ENCODE peak calls at places on chromosomes 7 and 10, in six cellular contexts. One of them, this sample, is unnamed. For H3K27me3, the result is how much of the 10 kb centered on the place peaks cover.

GRCh38 chr10:58440484-58440883 is 55.3 kb downstream of the TFAM start:
- DNase-seq in PC-9: no peak
- DNase-seq in RWPE2: no peak
- DNase-seq in upper lobe of right lung: no peak
- DNase-seq in adrenal gland: no peak
- DNase-seq in left ventricle myocardium inferior: no peak
- DNase-seq in this sample: no peak

GRCh38 chr10:104028823-104029527 is 56.7 kb downstream of the COL17A1 start:
- DNase-seq in RWPE2: no peak
- DNase-seq in left ventricle myocardium inferior: no peak
- DNase-seq in PC-9: no peak
- DNase-seq in adrenal gland: no peak
- DNase-seq in upper lobe of right lung: no peak
- DNase-seq in this sample: no peak

GRCh38 chr10:127776816-127777215 is 39.8 kb downstream of the FOXI2 start:
- DNase-seq in left ventricle myocardium inferior: no peak
- DNase-seq in adrenal gland: no peak
- DNase-seq in PC-9: no peak
- DNase-seq in upper lobe of right lung: no peak
- DNase-seq in RWPE2: no peak
- DNase-seq in this sample: no peak

GRCh38 chr10:131852823-131853609 is 47.8 kb upstream of the PPP2R2D start:
- DNase-seq in adrenal gland: peak
- DNase-seq in left ventricle myocardium inferior: no peak
- DNase-seq in RWPE2: no peak
- DNase-seq in PC-9: no peak
- DNase-seq in upper lobe of right lung: peak
- DNase-seq in this sample: no peak

GRCh38 chr7:20236790-20237189 is 19.6 kb upstream of the MACC1 start:
- DNase-seq in RWPE2: no peak
- DNase-seq in left ventricle myocardium inferior: no peak
- DNase-seq in adrenal gland: no peak
- DNase-seq in upper lobe of right lung: no peak
- DNase-seq in PC-9: no peak
- DNase-seq in this sample: no peak

GRCh38 chr7:150379590-150380379 is 655 bp downstream of the ZNF775 start:
- DNase-seq in adrenal gland: no peak
- DNase-seq in left ventricle myocardium inferior: no peak
- DNase-seq in RWPE2: no peak
- DNase-seq in upper lobe of right lung: no peak
- DNase-seq in PC-9: no peak
- DNase-seq in this sample: no peak

GRCh38 chr10:955127-955819 is 23.8 kb upstream of the LARP4B start:
- DNase-seq in PC-9: no peak
- DNase-seq in upper lobe of right lung: no peak
- DNase-seq in left ventricle myocardium inferior: no peak
- DNase-seq in adrenal gland: no peak
- DNase-seq in RWPE2: no peak
- DNase-seq in this sample: no peak

GRCh38 chr7:41967156-41967555 is 264.3 kb upstream of the INHBA start:
- DNase-seq in left ventricle myocardium inferior: no peak
- DNase-seq in PC-9: no peak
- DNase-seq in adrenal gland: no peak
- DNase-seq in upper lobe of right lung: no peak
- DNase-seq in RWPE2: no peak
- DNase-seq in this sample: no peak

GRCh38 chr10:15333909-15334649 is 37.0 kb downstream of the FAM171A1 start:
- DNase-seq in upper lobe of right lung: no peak
- DNase-seq in left ventricle myocardium inferior: no peak
- DNase-seq in RWPE2: no peak
- DNase-seq in PC-9: no peak
- DNase-seq in adrenal gland: no peak
- DNase-seq in this sample: no peak

GRCh38 chr10:80196270-80196949 is 8.9 kb downstream of the ANXA11 start:
- DNase-seq in PC-9: peak
- DNase-seq in adrenal gland: peak
- DNase-seq in left ventricle myocardium inferior: no peak
- DNase-seq in RWPE2: no peak
- DNase-seq in upper lobe of right lung: peak
- DNase-seq in this sample: peak

GRCh38 chr7:130154131-130154500 is 51.1 kb downstream of the TMEM209 start:
- DNase-seq in PC-9: peak
- DNase-seq in adrenal gland: no peak
- DNase-seq in left ventricle myocardium inferior: no peak
- DNase-seq in RWPE2: no peak
- DNase-seq in upper lobe of right lung: peak
- DNase-seq in this sample: no peak

GRCh38 chr10:131166486-131166885 is 145.0 kb downstream of the TCERG1L start:
- DNase-seq in RWPE2: no peak
- DNase-seq in adrenal gland: no peak
- DNase-seq in left ventricle myocardium inferior: no peak
- DNase-seq in PC-9: no peak
- DNase-seq in upper lobe of right lung: peak
- DNase-seq in this sample: no peak

DNA sequence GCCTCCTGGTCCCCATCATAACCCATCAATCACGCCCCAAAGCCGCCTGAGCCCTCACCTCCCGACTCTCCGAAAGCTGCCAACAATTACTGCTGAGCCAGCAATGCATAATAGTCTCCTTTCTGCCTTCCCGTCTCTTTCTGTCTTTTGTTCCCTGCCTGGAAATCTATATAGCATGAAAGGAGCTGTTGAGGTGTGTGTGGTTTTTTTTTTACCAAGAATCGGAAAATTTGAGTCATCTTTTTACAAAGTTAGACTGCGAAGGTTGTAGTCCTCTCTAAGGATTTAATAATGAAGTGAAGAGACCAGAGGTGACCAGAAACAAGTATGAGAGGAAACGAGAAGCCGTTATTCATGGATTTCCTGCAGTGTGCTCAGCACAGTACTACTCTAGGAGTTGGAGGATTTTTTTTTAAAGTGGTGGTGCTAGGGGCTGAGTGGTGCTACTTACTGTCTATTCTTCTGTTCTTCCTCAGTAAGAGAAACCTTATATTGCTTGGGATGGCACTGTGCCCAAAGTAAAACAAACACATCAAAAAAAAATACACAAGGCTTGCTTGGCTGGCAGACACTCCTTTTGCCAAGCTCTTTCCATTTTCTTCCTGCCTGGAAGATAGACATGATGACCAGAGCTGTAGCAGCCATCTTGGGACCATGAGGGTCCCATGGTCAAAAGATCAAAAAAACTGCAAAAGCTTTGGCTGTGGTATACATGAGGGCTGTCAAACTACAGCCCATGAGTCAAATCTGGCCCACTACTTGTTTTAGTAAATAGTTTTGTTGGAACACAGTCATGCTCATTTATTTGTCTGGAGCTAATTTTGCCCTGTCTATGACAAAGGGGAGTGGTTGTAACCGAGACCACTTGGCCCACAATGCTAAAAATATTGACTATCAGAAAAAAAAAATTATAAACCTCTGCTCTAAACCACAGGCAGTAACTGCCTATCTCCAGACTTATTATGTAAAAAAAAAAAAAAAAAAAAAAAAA is 37.3 kb downstream of the ASB13 start:
- DNase-seq in adrenal gland: no peak
- DNase-seq in left ventricle myocardium inferior: no peak
- DNase-seq in RWPE2: no peak
- DNase-seq in upper lobe of right lung: no peak
- DNase-seq in PC-9: no peak
- DNase-seq in this sample: no peak
- H3K4me3 ChIP-seq in adrenal gland: no peak
- H3K4me3 ChIP-seq in left ventricle myocardium inferior: peak
- H3K4me3 ChIP-seq in RWPE2: no peak
- H3K4me3 ChIP-seq in upper lobe of right lung: peak
- H3K4me3 ChIP-seq in PC-9: no peak
- H3K4me3 ChIP-seq in this sample: no peak

GRCh38 chr10:4847580-4848020 is 21.6 kb downstream of the AKR1E2 start:
- DNase-seq in adrenal gland: no peak
- DNase-seq in PC-9: peak
- DNase-seq in left ventricle myocardium inferior: no peak
- DNase-seq in upper lobe of right lung: no peak
- DNase-seq in RWPE2: no peak
- DNase-seq in this sample: no peak
- H3K27ac ChIP-seq in adrenal gland: no peak
- H3K27ac ChIP-seq in PC-9: peak
- H3K27ac ChIP-seq in left ventricle myocardium inferior: peak
- H3K27ac ChIP-seq in upper lobe of right lung: no peak
- H3K27ac ChIP-seq in RWPE2: no peak
- H3K27ac ChIP-seq in this sample: no peak

GRCh38 chr7:128167791-128168666 is 73.0 kb upstream of the LEP start:
- DNase-seq in adrenal gland: no peak
- DNase-seq in upper lobe of right lung: no peak
- DNase-seq in RWPE2: no peak
- DNase-seq in PC-9: no peak
- DNase-seq in left ventricle myocardium inferior: no peak
- DNase-seq in this sample: no peak
- H3K27me3 ChIP-seq in adrenal gland: under half
- H3K27me3 ChIP-seq in upper lobe of right lung: half or more
- H3K27me3 ChIP-seq in RWPE2: under half
- H3K27me3 ChIP-seq in PC-9: under half
- H3K27me3 ChIP-seq in left ventricle myocardium inferior: half or more
- H3K27me3 ChIP-seq in this sample: under half

GRCh38 chr10:24858908-24859270 is 93.5 kb downstream of the PRTFDC1 start:
- DNase-seq in RWPE2: no peak
- DNase-seq in upper lobe of right lung: no peak
- DNase-seq in left ventricle myocardium inferior: no peak
- DNase-seq in PC-9: no peak
- DNase-seq in adrenal gland: no peak
- DNase-seq in this sample: no peak
- H3K4me3 ChIP-seq in RWPE2: no peak
- H3K4me3 ChIP-seq in upper lobe of right lung: no peak
- H3K4me3 ChIP-seq in left ventricle myocardium inferior: no peak
- H3K4me3 ChIP-seq in PC-9: no peak
- H3K4me3 ChIP-seq in adrenal gland: no peak
- H3K4me3 ChIP-seq in this sample: no peak

GRCh38 chr7:100867796-100868485 is 754 bp downstream of the TRIP6 start:
- DNase-seq in upper lobe of right lung: no peak
- DNase-seq in RWPE2: no peak
- DNase-seq in adrenal gland: no peak
- DNase-seq in PC-9: no peak
- DNase-seq in left ventricle myocardium inferior: no peak
- DNase-seq in this sample: no peak
- H3K27ac ChIP-seq in upper lobe of right lung: peak
- H3K27ac ChIP-seq in RWPE2: peak
- H3K27ac ChIP-seq in adrenal gland: peak
- H3K27ac ChIP-seq in PC-9: peak
- H3K27ac ChIP-seq in left ventricle myocardium inferior: peak
- H3K27ac ChIP-seq in this sample: peak

DNA sequence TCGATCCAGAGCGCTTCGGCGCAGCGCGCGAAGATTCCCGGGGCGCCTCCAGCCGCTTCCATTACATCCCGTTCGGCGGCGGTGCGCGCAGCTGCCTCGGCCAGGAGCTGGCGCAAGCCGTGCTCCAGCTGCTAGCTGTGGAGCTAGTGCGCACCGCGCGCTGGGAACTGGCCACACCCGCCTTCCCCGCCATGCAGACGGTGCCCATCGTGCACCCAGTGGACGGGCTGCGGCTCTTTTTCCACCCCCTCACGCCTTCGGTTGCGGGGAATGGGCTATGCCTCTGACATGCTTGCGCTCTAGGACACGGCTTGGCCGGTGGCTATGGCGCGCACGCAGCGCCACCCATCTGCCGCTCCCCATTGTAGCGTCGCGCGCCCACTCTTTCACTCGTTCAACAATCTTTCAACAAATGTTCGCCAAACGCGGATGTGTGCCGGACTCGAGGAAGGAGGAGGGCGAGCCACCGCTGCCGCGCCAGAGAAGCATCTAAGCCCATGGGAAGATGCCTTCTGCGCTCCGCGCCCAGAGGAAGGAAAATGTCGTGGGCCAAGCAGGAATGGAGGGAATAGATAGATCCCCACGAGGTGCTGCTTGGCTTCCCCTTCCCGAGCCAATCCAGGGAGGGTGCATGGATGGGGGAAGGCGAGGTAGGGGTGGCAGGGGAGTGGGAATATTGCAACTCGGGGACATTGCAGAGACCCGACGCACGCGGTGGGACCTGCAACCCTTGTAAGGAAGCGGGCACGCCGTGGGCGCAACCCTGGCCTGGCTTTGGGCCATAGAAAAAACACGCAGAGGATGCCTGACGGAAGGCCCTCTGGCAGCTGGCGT is 5.1 kb upstream of the CYP26A1 start:
- DNase-seq in upper lobe of right lung: no peak
- DNase-seq in left ventricle myocardium inferior: no peak
- DNase-seq in adrenal gland: no peak
- DNase-seq in PC-9: no peak
- DNase-seq in RWPE2: peak
- DNase-seq in this sample: no peak
- H3K27me3 ChIP-seq in upper lobe of right lung: half or more
- H3K27me3 ChIP-seq in left ventricle myocardium inferior: half or more
- H3K27me3 ChIP-seq in adrenal gland: half or more
- H3K27me3 ChIP-seq in PC-9: under half
- H3K27me3 ChIP-seq in RWPE2: half or more
- H3K27me3 ChIP-seq in this sample: under half

This sample was measured in naive thymus-derived CD4-positive, alpha-beta T cell.